ENCODE peak calls at places on chromosomes 13 and 19, in four cellular contexts. C, H, R and W are unnamed samples.

GRCh38 chr19:38149597-38149996 is 74.4 kb downstream of the DPF1 start:
- DNase-seq in C (no peak), H (no peak), R (no peak), W (no peak)

GRCh38 chr13:41916173-41916954 is 44.5 kb downstream of the VWA8 start:
- DNase-seq in R (no peak), H (no peak), C (no peak), W (no peak)

GRCh38 chr19:15265849-15266248 is 33.6 kb upstream of the EPHX3 start:
- DNase-seq in R (peak), C (peak), H (peak), W (peak)

GRCh38 chr13:41006296-41006695 is 12.8 kb downstream of the ELF1 start:
- DNase-seq in C (no peak), R (no peak), H (no peak), W (no peak)

GRCh38 chr19:34712606-34713261 is 21.3 kb upstream of the ZNF181 start:
- DNase-seq in H (no peak), C (peak), R (peak), W (peak)

GRCh38 chr13:105997436-105998232 is 537.8 kb downstream of the EFNB2 start:
- DNase-seq in C (no peak), R (no peak), H (no peak), W (peak)

GRCh38 chr19:20179946-20180345 is 12.9 kb downstream of the ZNF486 start:
- DNase-seq in H (no peak), R (no peak), C (no peak), W (no peak)

GRCh38 chr13:67725999-67726398 is 495.9 kb upstream of the PCDH9 start:
- DNase-seq in R (no peak), C (no peak), H (no peak), W (no peak)

GRCh38 chr13:95226476-95226875 is 74.8 kb downstream of the ABCC4 start:
- DNase-seq in C (no peak), H (no peak), R (no peak), W (no peak)

GRCh38 chr13:90908792-90909191 is 438.7 kb upstream of the MIR17HG start:
- DNase-seq in C (no peak), R (no peak), H (no peak), W (no peak)

GRCh38 chr19:17391371-17392151 is 2.4 kb downstream of the CCDC194 start:
- DNase-seq in H (no peak), R (no peak), C (peak), W (no peak)

GRCh38 chr19:17393914-17394313 is at the start of gene CCDC194:
- DNase-seq in R (no peak), H (no peak), C (no peak), W (no peak)

GRCh38 chr19:17398902-17399527 is 5.0 kb upstream of the CCDC194 start:
- DNase-seq in R (no peak), H (no peak), C (no peak), W (no peak)

GRCh38 chr19:17390665-17391370 is 3.2 kb downstream of the CCDC194 start:
- DNase-seq in R (peak), C (peak), H (peak), W (peak)

DNA sequence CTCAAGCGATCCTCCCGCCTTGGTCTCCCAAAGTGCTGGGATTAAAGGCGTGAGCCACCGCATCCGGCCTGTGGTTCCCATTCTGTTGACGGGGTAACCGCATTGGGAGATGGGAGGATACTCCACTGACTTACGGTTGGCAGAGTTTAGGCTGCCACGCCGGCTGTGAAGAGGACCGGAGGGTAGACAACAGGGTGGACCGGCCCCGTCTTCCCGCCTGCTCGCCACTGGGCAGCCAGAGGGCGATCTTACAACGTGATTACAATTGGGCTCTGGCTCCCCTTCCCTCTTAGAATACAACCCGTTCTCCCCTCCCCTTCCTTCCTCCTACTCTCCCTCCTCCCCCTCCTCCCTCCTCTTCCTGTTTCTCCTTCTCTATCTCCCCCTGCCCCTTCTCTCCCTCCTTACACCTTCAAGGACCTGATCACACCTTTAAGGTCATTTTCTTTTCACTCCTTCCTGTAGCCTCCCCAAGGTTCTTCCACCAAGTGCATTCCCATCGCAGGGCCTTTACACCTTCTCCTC is 957 bp upstream of the CCDC194 start:
- DNase-seq in C (peak), H (no peak), R (peak), W (peak)
- TF ChIP-seq POLR2A in C (no peak), H (no peak), R (no peak), W (no peak)

GRCh38 chr19:4113398-4114088 is 10.4 kb downstream of the MAP2K2 start:
- DNase-seq in R (no peak), H (no peak), C (no peak), W (peak)
- TF ChIP-seq POLR2AphosphoS5 in R (no peak), H (no peak), C (no peak), W (no peak)

GRCh38 chr13:112756511-112756966 is 66.7 kb downstream of the ATP11A start:
- DNase-seq in C (no peak), H (no peak), R (no peak), W (no peak)

GRCh38 chr13:112757759-112758086 is 67.9 kb downstream of the ATP11A start:
- DNase-seq in C (no peak), R (no peak), H (no peak), W (no peak)

GRCh38 chr13:112755331-112755730 is 65.5 kb downstream of the ATP11A start:
- DNase-seq in C (no peak), R (no peak), H (no peak), W (no peak)

GRCh38 chr13:112756081-112756480 is 66.2 kb downstream of the ATP11A start:
- DNase-seq in C (no peak), R (no peak), H (no peak), W (no peak)

DNA sequence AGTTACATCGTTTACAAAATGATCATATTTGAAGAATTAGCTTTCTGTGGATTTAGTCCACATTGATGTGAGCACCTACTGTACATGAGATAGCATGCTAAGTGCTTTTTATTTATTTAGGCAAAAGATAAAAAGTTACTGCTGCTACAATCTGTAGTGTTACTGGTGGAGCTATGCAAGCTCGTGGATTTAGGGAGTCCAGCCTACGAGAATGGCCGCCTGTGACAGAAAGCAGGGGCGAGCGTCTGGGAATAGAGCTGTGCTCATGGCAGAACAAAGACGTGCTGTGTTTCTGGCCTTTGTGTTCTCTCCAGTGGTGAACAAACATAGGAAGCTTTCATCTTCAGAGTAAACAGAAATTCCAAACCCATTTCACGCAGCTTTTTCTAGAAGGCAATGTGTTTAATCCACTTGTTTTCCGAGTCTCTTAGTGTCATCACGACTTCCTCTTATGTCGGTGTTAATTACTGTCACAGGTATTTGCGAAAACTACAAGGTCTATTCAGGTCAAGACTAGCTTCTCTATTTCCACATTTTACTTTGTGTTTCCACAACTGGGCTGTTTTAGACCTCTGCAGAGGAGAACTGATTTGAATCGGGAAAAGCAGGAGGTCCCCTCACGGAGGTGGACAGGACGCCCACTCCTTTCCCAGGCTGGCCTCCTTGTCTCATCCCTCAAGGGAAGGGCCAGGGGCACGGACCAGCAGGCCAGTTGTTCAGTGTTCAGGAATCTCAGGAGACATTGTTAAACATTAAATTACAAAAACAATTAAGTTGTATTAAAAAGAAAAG is 67.3 kb downstream of the ATP11A start:
- DNase-seq in H (no peak), C (no peak), R (no peak), W (no peak)
- TF ChIP-seq EP300 in H (no peak), C (no peak), R (no peak), W (no peak)

GRCh38 chr19:13024958-13025653 is 29.8 kb downstream of the NFIX start:
- DNase-seq in C (peak), H (no peak), R (no peak), W (peak)

GRCh38 chr19:13022111-13022858 is 27.0 kb downstream of the NFIX start:
- DNase-seq in R (no peak), H (no peak), C (no peak), W (no peak)

GRCh38 chr19:13024126-13024957 is 29.1 kb downstream of the NFIX start:
- DNase-seq in H (no peak), C (no peak), R (no peak), W (peak)

GRCh38 chr19:13023666-13024065 is 28.4 kb downstream of the NFIX start:
- DNase-seq in H (no peak), R (no peak), C (no peak), W (no peak)

DNA sequence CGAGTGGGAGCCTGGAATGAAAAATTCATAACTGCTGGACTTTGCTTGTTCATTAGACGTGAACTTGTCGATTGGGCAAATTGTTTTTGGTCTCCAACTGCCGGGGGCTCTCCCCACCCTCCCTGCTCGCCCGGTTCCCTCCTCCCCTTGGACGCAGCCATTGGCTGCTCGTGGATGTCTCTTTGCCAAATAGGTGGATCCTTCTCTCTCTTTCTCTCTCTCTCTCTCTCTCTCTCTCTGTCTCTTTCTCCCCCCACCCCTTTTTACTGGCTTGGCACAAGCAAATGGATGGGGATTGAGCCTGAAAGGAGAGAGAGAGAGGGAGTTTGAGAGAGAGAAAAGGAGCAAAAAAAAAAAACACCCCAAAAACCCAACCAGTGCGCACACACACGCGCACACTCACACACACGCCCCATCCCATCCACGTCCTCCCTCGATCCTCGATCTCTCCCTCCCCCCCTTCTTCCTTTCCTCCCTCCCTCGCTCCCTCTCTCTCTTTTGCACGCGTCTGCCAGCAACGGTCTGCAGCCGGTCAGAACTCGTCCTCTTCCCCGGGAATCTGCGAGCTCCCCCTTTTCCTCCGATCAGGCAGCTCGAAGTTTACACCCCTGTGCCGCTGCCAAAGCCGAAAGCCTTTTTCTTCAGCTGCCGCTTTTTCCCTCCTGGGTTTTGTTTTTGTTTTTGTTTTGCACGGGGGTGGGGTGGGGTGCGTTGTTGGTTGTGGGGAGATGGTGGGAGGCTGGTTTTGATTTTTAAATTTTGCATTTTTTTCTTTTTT is 27.8 kb downstream of the NFIX start:
- DNase-seq in H (peak), R (peak), C (peak), W (peak)
- TF ChIP-seq POLR2A in H (no peak), R (no peak), C (peak), W (no peak)

GRCh38 chr19:2055871-2056809 is 5.1 kb upstream of the MKNK2 start:
- DNase-seq in H (no peak), C (peak), R (no peak), W (peak)
- TF ChIP-seq POLR2AphosphoS5 in H (peak), C (peak), R (no peak), W (peak)

DNA sequence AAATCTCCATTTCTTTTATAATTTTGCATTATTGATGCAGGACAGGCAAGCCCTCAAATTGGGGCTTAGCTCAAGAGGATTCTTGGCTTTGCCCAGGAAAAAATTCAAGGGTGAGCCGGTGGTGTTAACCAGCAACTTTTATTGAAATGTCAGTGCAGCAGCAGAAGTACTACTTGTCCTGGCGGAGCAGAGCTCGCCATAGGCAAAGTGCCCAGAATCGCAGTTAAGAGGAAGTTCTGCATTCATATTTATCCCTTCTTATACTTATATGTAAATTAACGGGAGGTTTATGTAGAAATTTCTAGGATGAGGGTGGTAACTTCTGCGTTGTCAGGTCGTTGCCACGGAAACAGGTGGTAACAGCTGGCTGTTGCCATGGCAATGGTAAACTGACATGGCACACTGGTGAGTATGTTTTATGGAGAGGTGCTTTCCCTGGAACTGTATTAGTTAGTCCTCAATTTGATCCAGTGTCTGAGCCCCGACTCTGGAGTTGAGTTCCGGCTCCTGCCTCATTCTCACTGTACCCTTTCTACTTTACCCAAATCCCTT is 2494.8 kb upstream of the PCDH20 start:
- DNase-seq in H (no peak), R (no peak), C (no peak), W (no peak)
- TF ChIP-seq EP300 in H (no peak), R (no peak), C (no peak), W (no peak)

GRCh38 chr19:1393841-1394240 is 7.5 kb downstream of the GAMT start:
- DNase-seq in C (no peak), H (no peak), R (no peak), W (no peak)
- TF ChIP-seq POLR2A in C (no peak), H (no peak), R (no peak), W (no peak)

DNA sequence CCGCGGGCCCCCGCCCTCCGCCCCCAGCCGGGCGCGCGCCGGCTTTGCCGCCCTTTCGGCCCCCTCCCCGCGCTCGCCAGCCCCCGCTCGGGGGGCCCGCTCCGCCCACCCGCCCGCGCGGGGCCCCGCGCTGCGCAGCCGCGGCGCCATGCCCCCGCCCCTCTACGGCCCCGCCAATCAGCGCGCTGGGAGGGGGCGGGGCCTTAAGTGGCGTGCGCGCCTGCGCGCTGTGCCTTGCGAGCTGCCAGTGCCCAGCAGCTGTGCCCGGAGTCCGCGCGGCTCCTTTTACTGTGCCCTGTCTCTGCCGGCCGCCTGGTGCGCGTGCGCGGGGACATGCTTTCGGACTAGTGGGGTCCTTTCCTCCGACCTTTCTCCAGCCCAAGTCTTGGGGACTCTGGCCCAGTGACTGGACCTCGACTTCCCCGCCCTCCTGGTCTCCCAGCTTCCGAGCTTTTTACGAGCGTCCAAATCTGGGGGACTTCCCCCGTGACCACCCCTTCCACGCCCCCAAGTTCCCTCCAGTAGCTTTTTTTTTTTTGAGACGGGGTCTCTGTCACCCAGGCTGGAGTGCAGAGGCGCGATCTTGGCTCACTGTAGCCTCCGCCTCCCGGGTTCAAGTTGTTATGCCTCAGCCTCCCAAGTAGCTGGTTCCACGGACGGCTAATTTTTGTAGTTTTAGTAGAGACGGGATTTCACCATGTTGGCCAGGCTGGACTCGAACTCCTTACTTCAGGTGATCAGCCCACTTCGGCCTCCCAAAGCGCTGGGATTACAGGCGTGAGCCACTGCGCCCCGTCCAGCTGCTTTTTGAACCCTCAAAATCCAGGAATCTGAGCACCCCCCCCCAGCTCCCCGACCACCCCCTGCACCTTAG is at the start of gene MBD3:
- DNase-seq in R (peak), H (peak), C (peak), W (peak)
- TF ChIP-seq POLR2AphosphoS5 in R (peak), H (peak), C (no peak), W (peak)

DNA sequence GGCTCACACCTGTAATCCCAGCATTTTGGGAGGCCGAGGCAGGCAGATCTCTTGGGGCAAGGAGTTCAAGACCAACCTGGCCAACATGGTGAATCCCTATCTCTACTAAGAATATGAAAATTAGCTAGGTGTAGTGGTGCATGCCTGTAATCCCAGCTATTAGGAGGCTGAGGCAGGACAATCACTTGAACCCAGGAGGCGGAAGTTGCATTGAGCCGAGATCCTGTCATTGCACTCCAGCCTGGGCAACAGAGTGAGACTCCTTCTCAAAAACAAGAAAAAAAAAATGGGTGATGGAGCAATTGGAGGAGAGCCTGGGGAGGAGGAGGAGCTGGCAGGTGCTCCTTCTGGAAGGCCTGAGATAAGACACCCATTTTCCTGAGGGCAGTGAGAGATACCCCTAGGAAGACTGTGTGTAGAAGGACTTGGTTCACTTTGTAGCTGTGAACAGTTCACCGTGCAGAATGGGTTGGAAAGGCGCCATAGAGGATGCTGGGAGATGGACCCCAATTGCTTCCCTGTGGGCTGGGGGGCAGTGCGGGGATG is 8.7 kb upstream of the CARM1 start:
- DNase-seq in H (no peak), R (no peak), C (no peak), W (no peak)
- TF ChIP-seq EP300 in H (no peak), R (no peak), C (no peak), W (no peak)